ENCODE peak calls at places on chromosomes 12 and 14, in nine cellular contexts. One of them, this sample, is unnamed.

GRCh38 chr12:7638064-7638763 is 27.5 kb downstream of the APOBEC1 start:
- DNase-seq in HT1080: no peak
- DNase-seq in fibroblast of the aortic adventitia: no peak
- DNase-seq in uterus: no peak
- DNase-seq in NCI-H524 treated with DMSO at 0.1 percent for 48 hours: no peak
- DNase-seq in cardiac fibroblast: no peak
- DNase-seq in NCI-H748 treated with DMSO at 0.1 percent for 48 hours: peak; percentile 18
- DNase-seq in Right ventricle myocardium superior: no peak
- DNase-seq in ELR: no peak
- DNase-seq in this sample: no peak

GRCh38 chr14:87615822-87616679 is 376.9 kb downstream of the GALC start:
- DNase-seq in Right ventricle myocardium superior: no peak
- DNase-seq in uterus: peak; percentile 54
- DNase-seq in cardiac fibroblast: peak; percentile 42
- DNase-seq in NCI-H524 treated with DMSO at 0.1 percent for 48 hours: no peak
- DNase-seq in fibroblast of the aortic adventitia: peak; percentile 58
- DNase-seq in HT1080: peak; percentile 56
- DNase-seq in ELR: peak; percentile 34
- DNase-seq in NCI-H748 treated with DMSO at 0.1 percent for 48 hours: peak; percentile 53
- DNase-seq in this sample: peak; percentile 44

GRCh38 chr14:77967110-77967509 is 167.2 kb downstream of the ADCK1 start:
- DNase-seq in Right ventricle myocardium superior: no peak
- DNase-seq in uterus: no peak
- DNase-seq in fibroblast of the aortic adventitia: no peak
- DNase-seq in NCI-H524 treated with DMSO at 0.1 percent for 48 hours: no peak
- DNase-seq in cardiac fibroblast: no peak
- DNase-seq in NCI-H748 treated with DMSO at 0.1 percent for 48 hours: no peak
- DNase-seq in ELR: no peak
- DNase-seq in HT1080: no peak
- DNase-seq in this sample: no peak

GRCh38 chr12:68359669-68360068 is 27.5 kb upstream of the MDM1 start:
- DNase-seq in cardiac fibroblast: peak; percentile 27
- DNase-seq in uterus: no peak
- DNase-seq in HT1080: no peak
- DNase-seq in Right ventricle myocardium superior: no peak
- DNase-seq in ELR: no peak
- DNase-seq in fibroblast of the aortic adventitia: peak; percentile 67
- DNase-seq in NCI-H748 treated with DMSO at 0.1 percent for 48 hours: no peak
- DNase-seq in NCI-H524 treated with DMSO at 0.1 percent for 48 hours: no peak
- DNase-seq in this sample: no peak

GRCh38 chr14:23566112-23566781 is 1.3 kb downstream of the AP1G2 start:
- DNase-seq in ELR: no peak
- DNase-seq in Right ventricle myocardium superior: no peak
- DNase-seq in NCI-H748 treated with DMSO at 0.1 percent for 48 hours: no peak
- DNase-seq in NCI-H524 treated with DMSO at 0.1 percent for 48 hours: no peak
- DNase-seq in uterus: no peak
- DNase-seq in fibroblast of the aortic adventitia: no peak
- DNase-seq in HT1080: no peak
- DNase-seq in cardiac fibroblast: no peak
- DNase-seq in this sample: no peak

GRCh38 chr12:27332407-27333310 is at the start of gene BMAL2:
- DNase-seq in ELR: peak; percentile 68
- DNase-seq in NCI-H524 treated with DMSO at 0.1 percent for 48 hours: no peak
- DNase-seq in fibroblast of the aortic adventitia: peak; percentile 32
- DNase-seq in cardiac fibroblast: peak; percentile 47
- DNase-seq in HT1080: peak; percentile 68
- DNase-seq in NCI-H748 treated with DMSO at 0.1 percent for 48 hours: peak; percentile 14
- DNase-seq in Right ventricle myocardium superior: peak; percentile 57
- DNase-seq in uterus: peak; percentile 16
- DNase-seq in this sample: no peak

GRCh38 chr14:76904100-76904739 is 78.0 kb downstream of the LRRC74A start:
- DNase-seq in ELR: peak; percentile 89
- DNase-seq in Right ventricle myocardium superior: peak; percentile 60
- DNase-seq in NCI-H524 treated with DMSO at 0.1 percent for 48 hours: no peak
- DNase-seq in uterus: peak; percentile 64
- DNase-seq in HT1080: peak; percentile 66
- DNase-seq in cardiac fibroblast: peak; percentile 96
- DNase-seq in NCI-H748 treated with DMSO at 0.1 percent for 48 hours: no peak
- DNase-seq in fibroblast of the aortic adventitia: peak; percentile 96
- DNase-seq in this sample: peak; percentile 44

GRCh38 chr14:36515896-36516718 is 3.9 kb downstream of the NKX2-1 start:
- DNase-seq in HT1080: no peak
- DNase-seq in NCI-H524 treated with DMSO at 0.1 percent for 48 hours: no peak
- DNase-seq in uterus: no peak
- DNase-seq in ELR: no peak
- DNase-seq in Right ventricle myocardium superior: no peak
- DNase-seq in fibroblast of the aortic adventitia: no peak
- DNase-seq in NCI-H748 treated with DMSO at 0.1 percent for 48 hours: no peak
- DNase-seq in cardiac fibroblast: no peak
- DNase-seq in this sample: no peak

GRCh38 chr12:68611094-68611818 is 557 bp downstream of the RAP1B start:
- DNase-seq in fibroblast of the aortic adventitia: peak; percentile 88
- DNase-seq in NCI-H748 treated with DMSO at 0.1 percent for 48 hours: no peak
- DNase-seq in cardiac fibroblast: peak; percentile 88
- DNase-seq in NCI-H524 treated with DMSO at 0.1 percent for 48 hours: no peak
- DNase-seq in ELR: peak; percentile 63
- DNase-seq in Right ventricle myocardium superior: peak; percentile 79
- DNase-seq in HT1080: peak; percentile 51
- DNase-seq in uterus: peak; percentile 65
- DNase-seq in this sample: peak; percentile 20

GRCh38 chr12:42957136-42957535 is 367.6 kb upstream of the PRICKLE1 start:
- DNase-seq in Right ventricle myocardium superior: peak; percentile 43
- DNase-seq in uterus: no peak
- DNase-seq in HT1080: no peak
- DNase-seq in ELR: no peak
- DNase-seq in cardiac fibroblast: peak; percentile 24
- DNase-seq in NCI-H748 treated with DMSO at 0.1 percent for 48 hours: no peak
- DNase-seq in fibroblast of the aortic adventitia: peak; percentile 21
- DNase-seq in NCI-H524 treated with DMSO at 0.1 percent for 48 hours: no peak
- DNase-seq in this sample: no peak

GRCh38 chr12:110776410-110776809 is 33.7 kb upstream of the PPP1CC start:
- DNase-seq in HT1080: no peak
- DNase-seq in uterus: no peak
- DNase-seq in Right ventricle myocardium superior: no peak
- DNase-seq in NCI-H748 treated with DMSO at 0.1 percent for 48 hours: no peak
- DNase-seq in fibroblast of the aortic adventitia: no peak
- DNase-seq in ELR: no peak
- DNase-seq in cardiac fibroblast: no peak
- DNase-seq in NCI-H524 treated with DMSO at 0.1 percent for 48 hours: no peak
- DNase-seq in this sample: no peak

This sample was measured in H4.